ENCODE peak calls at places on chromosome 4, in six cellular contexts. J, D, T, N, R and G are unnamed samples.
A peak's percentile ranks its signal among the peaks of the same experiment; 100 is the strongest.

GRCh38 chr4:5186584-5187170 is 135.4 kb downstream of the STK32B start:
- DNase-seq in J (no peak), D (no peak), T (no peak), N (no peak), R (no peak), G (no peak)

GRCh38 chr4:32003548-32003947 is 1283.4 kb downstream of the PCDH7 start:
- DNase-seq in J (no peak), D (no peak), T (no peak), N (no peak), R (no peak), G (no peak)

GRCh38 chr4:5751918-5752802 is 41.2 kb downstream of the EVC start:
- DNase-seq in J (no peak), D (no peak), T (peak; percentile 63), N (no peak), R (no peak), G (no peak)

GRCh38 chr4:85603437-85604336 is 128.7 kb downstream of the ARHGAP24 start:
- DNase-seq in J (no peak), D (no peak), T (peak; percentile 7), N (no peak), R (no peak), G (no peak)

GRCh38 chr4:174697164-174697563 is 131.9 kb downstream of the GLRA3 start:
- DNase-seq in J (no peak), D (no peak), T (no peak), N (no peak), R (no peak), G (no peak)

GRCh38 chr4:82696117-82696516 is 102.5 kb downstream of the SCD5 start:
- DNase-seq in J (no peak), D (no peak), T (no peak), N (no peak), R (no peak), G (no peak)

GRCh38 chr4:173424899-173425805 is 26.2 kb upstream of the SCRG1 start:
- DNase-seq in J (no peak), D (no peak), T (peak; percentile 91), N (no peak), R (peak; percentile 20), G (peak; percentile 80)

GRCh38 chr4:82555279-82555678 is 6.5 kb downstream of the TMEM150C start:
- DNase-seq in J (no peak), D (no peak), T (no peak), N (peak; percentile 11), R (no peak), G (no peak)

GRCh38 chr4:80103615-80104014 is 30.6 kb upstream of the ANTXR2 start:
- DNase-seq in J (no peak), D (no peak), T (no peak), N (no peak), R (no peak), G (no peak)

GRCh38 chr4:164536829-164537228 is 217.1 kb upstream of the SMIM31 start:
- DNase-seq in J (no peak), D (no peak), T (peak; percentile 96), N (no peak), R (peak; percentile 81), G (peak; percentile 74)

GRCh38 chr4:42923431-42923830 is 30.9 kb downstream of the GRXCR1 start:
- DNase-seq in J (no peak), D (no peak), T (no peak), N (no peak), R (no peak), G (no peak)

GRCh38 chr4:6331018-6331417 is 61.4 kb downstream of the WFS1 start:
- DNase-seq in J (no peak), D (no peak), T (no peak), N (no peak), R (peak; percentile 47), G (no peak)

GRCh38 chr4:112510468-112511293 is 5.3 kb downstream of the NEUROG2 start:
- DNase-seq in J (no peak), D (no peak), T (no peak), N (no peak), R (no peak), G (no peak)

GRCh38 chr4:41363384-41363981 is 106.8 kb downstream of the UCHL1 start:
- DNase-seq in J (peak; percentile 44), D (no peak), T (peak; percentile 75), N (no peak), R (peak; percentile 60), G (peak; percentile 14)

GRCh38 chr4:158428242-158428641 is 93.4 kb upstream of the RXFP1 start:
- DNase-seq in J (no peak), D (no peak), T (peak; percentile 21), N (no peak), R (peak; percentile 4), G (no peak)

GRCh38 chr4:87133183-87133582 is 87.2 kb downstream of the KLHL8 start:
- DNase-seq in J (no peak), D (no peak), T (no peak), N (no peak), R (no peak), G (no peak)

GRCh38 chr4:148044889-148045352 is 313.0 kb downstream of the ARHGAP10 start:
- DNase-seq in J (no peak), D (no peak), T (no peak), N (no peak), R (no peak), G (no peak)

GRCh38 chr4:127737295-127737694 is 7.1 kb downstream of the SLC25A31 start:
- DNase-seq in J (no peak), D (no peak), T (no peak), N (no peak), R (no peak), G (no peak)

GRCh38 chr4:81751531-81752291 is 280.0 kb upstream of the RASGEF1B start:
- DNase-seq in J (no peak), D (no peak), T (no peak), N (no peak), R (no peak), G (no peak)

GRCh38 chr4:184331155-184331995 is 113.7 kb upstream of the ENPP6 start:
- DNase-seq in J (peak; percentile 63), D (no peak), T (no peak), N (no peak), R (peak; percentile 68), G (no peak)

GRCh38 chr4:75724867-75725724 is 719 bp downstream of the USO1 start:
- DNase-seq in J (peak; percentile 73), D (peak; percentile 11), T (peak; percentile 75), N (peak; percentile 76), R (peak; percentile 56), G (peak; percentile 87)

GRCh38 chr4:110510955-110511544 is 35.1 kb downstream of the ENPEP start:
- DNase-seq in J (no peak), D (no peak), T (peak; percentile 25), N (peak; percentile 38), R (peak; percentile 70), G (no peak)

GRCh38 chr4:46656071-46656470 is 253.0 kb downstream of the COX7B2 start:
- DNase-seq in J (no peak), D (no peak), T (no peak), N (peak; percentile 42), R (no peak), G (no peak)

GRCh38 chr4:184649971-184650855 is 675 bp downstream of the PRIMPOL start:
- DNase-seq in J (no peak), D (no peak), T (peak; percentile 42), N (peak; percentile 26), R (peak; percentile 14), G (peak; percentile 66)

GRCh38 chr4:108110450-108110849 is 58.3 kb downstream of the LEF1 start:
- DNase-seq in J (no peak), D (no peak), T (no peak), N (no peak), R (no peak), G (no peak)
- H3K4me1 ChIP-seq in J (no peaks in the 10 kb centered on the region), D (peaks cover 7% of the 10 kb centered on the region), T (no peaks in the 10 kb centered on the region), N (no peaks in the 10 kb centered on the region), R (no peaks in the 10 kb centered on the region), G (no peaks in the 10 kb centered on the region)

GRCh38 chr4:118034061-118034785 is at the start of gene NDST3:
- DNase-seq in J (peak; percentile 55), D (no peak), T (peak; percentile 65), N (peak; percentile 41), R (peak; percentile 66), G (no peak)
- H3K4me3 ChIP-seq in J (peak within 1 kb of the TSS; percentile 26), D (peak within 1 kb of the TSS; percentile 69), T (peak within 1 kb of the TSS; percentile 66), N (peak within 1 kb of the TSS; percentile 28), R (peak within 1 kb of the TSS; percentile 68), G (peak within 1 kb of the TSS; percentile 65)

GRCh38 chr4:122830392-122831095 is 3.9 kb downstream of the FGF2 start:
- DNase-seq in J (no peak), D (no peak), T (peak; percentile 28), N (no peak), R (no peak), G (no peak)

GRCh38 chr4:122831515-122832196 is 5.0 kb downstream of the FGF2 start:
- DNase-seq in J (no peak), D (no peak), T (peak; percentile 37), N (no peak), R (peak; percentile 38), G (no peak)

GRCh38 chr4:122833999-122834398 is 7.4 kb downstream of the FGF2 start:
- DNase-seq in J (no peak), D (no peak), T (no peak), N (no peak), R (no peak), G (no peak)

GRCh38 chr4:122836941-122837340 is 10.3 kb downstream of the FGF2 start:
- DNase-seq in J (no peak), D (no peak), T (peak; percentile 61), N (no peak), R (peak; percentile 72), G (no peak)

GRCh38 chr4:122832732-122833131 is 6.1 kb downstream of the FGF2 start:
- DNase-seq in J (no peak), D (no peak), T (peak; percentile 45), N (no peak), R (no peak), G (no peak)
- H3K4me1 ChIP-seq in J (no peaks in the 10 kb centered on the region), D (peaks cover 34% of the 10 kb centered on the region), T (peaks cover 19% of the 10 kb centered on the region), N (no peaks in the 10 kb centered on the region), R (peaks cover 36% of the 10 kb centered on the region), G (peaks cover 20% of the 10 kb centered on the region)

GRCh38 chr4:68691186-68691585 is 20.7 kb upstream of the UGT2B15 start:
- DNase-seq in J (no peak), D (no peak), T (no peak), N (no peak), R (no peak), G (no peak)

DNA sequence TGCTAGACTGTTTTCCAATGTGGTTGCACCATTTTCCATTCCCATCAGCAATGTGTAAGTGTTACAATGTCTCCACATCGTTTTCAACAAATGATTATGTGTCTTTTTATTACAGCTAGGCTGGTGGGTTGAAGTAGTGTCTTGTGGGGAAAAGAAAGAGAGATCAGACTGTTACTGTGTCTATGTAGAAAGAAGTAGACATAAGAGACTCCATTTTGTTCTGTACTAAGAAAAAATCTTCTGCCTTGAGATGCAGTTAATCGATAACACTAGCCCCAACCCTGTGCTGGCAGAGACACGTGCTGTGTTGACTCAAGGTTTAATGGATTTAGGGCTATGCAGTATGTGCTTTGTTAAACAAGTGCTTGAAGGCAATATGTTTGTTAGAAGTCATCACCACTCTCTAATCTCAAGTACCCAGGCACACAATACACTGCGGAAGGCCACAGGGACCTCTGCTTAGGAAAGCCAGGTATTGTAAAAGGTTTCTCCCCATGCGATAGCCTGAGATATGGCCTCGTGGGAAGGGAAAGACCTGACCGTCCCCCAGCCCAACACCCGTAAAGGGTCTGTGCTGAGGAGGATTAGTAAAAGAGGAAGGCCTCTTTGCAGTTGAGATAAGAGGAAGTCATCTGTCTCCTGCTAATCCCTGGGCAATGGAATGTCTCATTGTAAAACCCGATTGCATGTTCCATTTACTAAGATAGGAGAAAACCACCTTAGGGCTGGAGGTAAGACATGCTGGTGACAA is 23.0 kb upstream of the UGT2B15 start:
- DNase-seq in J (no peak), D (no peak), T (no peak), N (peak; percentile 81), R (no peak), G (no peak)
- H3K4me3 ChIP-seq in J (no peak overlapping the region), D (no peak overlapping the region), T (no peak overlapping the region), N (no peak overlapping the region), R (no peak overlapping the region), G (no peak overlapping the region)